ENCODE peak calls at places on chromosomes 11 and 22, in six cellular contexts. C is DND-41, L is IMR-90, D is SK-N-SH, V is endothelial cell of umbilical vein, I is small intestine. J is an unnamed sample.
A peak's percentile ranks its signal among the peaks of the same experiment; 100 is the strongest.

GRCh38 chr11:69382131-69383128 is 88.5 kb downstream of the MYEOV start:
- DNase-seq in C (no peak), I (peak; percentile 47), L (no peak), D (peak; percentile 6), V (no peak), J (no peak)

GRCh38 chr11:69986421-69987229 is 91.5 kb upstream of the ANO1 start:
- DNase-seq in I (no peak), L (no peak), C (no peak), V (no peak), D (no peak), J (no peak)

GRCh38 chr11:60782393-60783140 is 2.6 kb upstream of the MS4A10 start:
- DNase-seq in D (no peak), I (no peak), C (no peak), L (no peak), V (no peak), J (no peak)

GRCh38 chr11:34495724-34496377 is 17.7 kb downstream of the ELF5 start:
- DNase-seq in V (no peak), C (no peak), L (no peak), I (no peak), D (no peak), J (peak; percentile 80)

GRCh38 chr11:45754261-45754709 is 50.7 kb upstream of the SLC35C1 start:
- DNase-seq in D (peak; percentile 39), L (peak; percentile 2), V (no peak), I (no peak), C (no peak), J (peak; percentile 31)

GRCh38 chr22:24118689-24119384 is 62.5 kb upstream of the SUSD2 start:
- DNase-seq in I (no peak), L (no peak), V (no peak), D (no peak), C (no peak), J (no peak)

GRCh38 chr11:92978226-92979111 is 9.0 kb downstream of the MTNR1B start:
- DNase-seq in L (peak; percentile 44), V (no peak), C (no peak), I (no peak), D (peak; percentile 78), J (no peak)

GRCh38 chr11:61004841-61005240 is 33.4 kb downstream of the CD6 start:
- DNase-seq in I (peak; percentile 29), D (no peak), C (peak; percentile 50), V (no peak), L (no peak), J (no peak)

GRCh38 chr11:11636671-11637070 is 14.9 kb upstream of the GALNT18 start:
- DNase-seq in I (no peak), D (no peak), V (no peak), L (no peak), C (no peak), J (no peak)

GRCh38 chr11:2303627-2304155 is 1.9 kb downstream of the TSPAN32 start:
- DNase-seq in C (no peak), L (no peak), V (no peak), D (peak; percentile 74), I (peak; percentile 29), J (no peak)

GRCh38 chr11:86574493-86575207 is 97.8 kb downstream of the ME3 start:
- DNase-seq in V (peak; percentile 71), I (no peak), C (no peak), L (no peak), D (no peak), J (no peak)

GRCh38 chr11:124069429-124070401 is 28.6 kb upstream of the OR10G7 start:
- DNase-seq in I (peak; percentile 59), D (peak; percentile 50), L (peak; percentile 50), C (peak; percentile 62), V (peak; percentile 72), J (peak; percentile 44)

DNA sequence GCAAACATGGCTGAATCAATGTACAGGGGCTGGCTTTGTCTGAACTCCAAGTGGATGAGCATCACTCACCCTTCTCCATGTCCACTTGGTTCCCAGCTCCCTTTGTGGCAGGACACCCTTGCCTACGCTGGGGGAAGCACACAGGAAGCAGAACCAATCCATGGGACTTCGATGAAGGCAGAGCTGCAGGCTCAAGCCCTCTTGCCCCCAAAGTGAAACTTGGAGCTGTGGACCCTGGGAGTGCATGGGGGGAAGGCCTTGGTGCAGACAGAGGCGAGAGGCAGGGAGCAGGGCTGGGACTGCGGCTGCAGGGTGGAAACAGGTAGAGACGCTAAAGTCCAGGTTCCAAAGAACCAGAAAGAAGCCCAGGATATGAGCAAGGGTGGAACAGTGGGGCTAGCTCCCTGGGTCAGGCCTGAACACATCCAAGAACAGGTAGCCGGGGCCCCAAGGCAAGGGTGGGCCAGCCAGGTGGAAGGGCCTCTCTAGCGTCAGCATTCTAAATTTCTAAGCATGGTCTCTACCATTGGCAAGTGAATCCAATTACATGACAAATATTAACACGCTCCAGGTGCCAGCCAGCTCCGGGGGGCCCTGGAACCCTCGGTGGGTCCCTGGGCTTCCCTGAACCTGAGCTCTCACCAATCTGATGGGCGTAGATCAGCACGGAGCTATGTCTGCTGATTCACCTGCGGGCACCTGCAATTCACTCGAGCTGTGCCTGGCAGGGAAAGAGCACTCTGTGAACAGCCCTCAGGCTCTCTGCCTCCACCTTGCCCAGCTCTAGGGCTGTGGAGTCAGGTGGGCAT is 532.8 kb downstream of the BRD1 start:
- DNase-seq in V (no peak), D (no peak), L (no peak), C (no peak), I (no peak), J (no peak)
- H3K9me3 ChIP-seq in V (peaks cover 5% of the 10 kb centered on the region), D (no peaks in the 10 kb centered on the region), L (peaks cover 76% of the 10 kb centered on the region), C (peaks cover 2% of the 10 kb centered on the region), I (no peaks in the 10 kb centered on the region), J (peaks cover 14% of the 10 kb centered on the region)

GRCh38 chr22:25928038-25928437 is 186.1 kb downstream of the MYO18B start:
- DNase-seq in V (no peak), I (no peak), C (no peak), L (no peak), D (no peak), J (no peak)
- H3K27ac ChIP-seq in V (no peak overlapping the region), I (no peak overlapping the region), C (no peak overlapping the region), L (no peak overlapping the region), D (no peak overlapping the region), J (no peak overlapping the region)

GRCh38 chr22:47391169-47392053 is 629.0 kb downstream of the TBC1D22A start:
- DNase-seq in I (no peak), V (no peak), D (no peak), C (no peak), L (no peak), J (no peak)

GRCh38 chr22:47392054-47392347 is 629.6 kb downstream of the TBC1D22A start:
- DNase-seq in V (no peak), D (no peak), C (no peak), L (no peak), I (no peak), J (no peak)

GRCh38 chr22:47394504-47395440 is 632.3 kb downstream of the TBC1D22A start:
- DNase-seq in I (no peak), D (no peak), C (no peak), V (no peak), L (no peak), J (no peak)

GRCh38 chr22:47393191-47393590 is 630.7 kb downstream of the TBC1D22A start:
- DNase-seq in I (no peak), D (no peak), L (no peak), C (no peak), V (no peak), J (no peak)

GRCh38 chr22:47392729-47393128 is 630.3 kb downstream of the TBC1D22A start:
- DNase-seq in C (no peak), L (no peak), I (no peak), V (no peak), D (no peak), J (no peak)
- H3K9me3 ChIP-seq in C (no peaks in the 10 kb centered on the region), L (peaks cover 25% of the 10 kb centered on the region), I (no peaks in the 10 kb centered on the region), V (no peaks in the 10 kb centered on the region), D (no peaks in the 10 kb centered on the region), J (no peaks in the 10 kb centered on the region)

DNA sequence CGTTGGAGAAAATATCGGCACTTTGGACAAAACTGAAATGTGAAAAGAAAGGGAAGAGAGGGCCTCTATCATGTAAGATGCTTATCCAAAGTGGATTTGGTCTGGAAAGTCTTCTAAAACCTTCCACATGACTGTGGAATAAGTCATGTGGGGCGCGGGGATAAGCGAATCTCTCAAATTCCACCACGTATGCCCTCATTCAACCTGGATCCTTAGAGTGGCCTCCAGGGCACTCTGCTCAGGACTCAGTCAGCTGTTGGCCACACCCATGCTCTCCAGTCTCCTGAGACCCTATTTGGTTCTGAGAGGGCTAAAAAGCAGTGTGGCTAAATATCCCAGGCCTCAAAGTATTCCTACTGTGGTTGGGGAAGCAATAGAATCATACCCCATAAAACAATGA is 2.0 kb upstream of the TIMP3 start:
- DNase-seq in D (no peak), V (no peak), L (no peak), I (no peak), C (no peak), J (no peak)
- H3K27ac ChIP-seq in D (no peak overlapping the region), V (no peak overlapping the region), L (no peak overlapping the region), I (no peak overlapping the region), C (no peak overlapping the region), J (no peak overlapping the region)

GRCh38 chr11:71063129-71063528 is 189.2 kb downstream of the SHANK2 start:
- DNase-seq in L (no peak), D (no peak), I (no peak), C (no peak), V (no peak), J (no peak)
- H3K9me3 ChIP-seq in L (no peaks in the 10 kb centered on the region), D (no peaks in the 10 kb centered on the region), I (no peaks in the 10 kb centered on the region), C (no peaks in the 10 kb centered on the region), V (peaks cover 11% of the 10 kb centered on the region), J (no peaks in the 10 kb centered on the region)

DNA sequence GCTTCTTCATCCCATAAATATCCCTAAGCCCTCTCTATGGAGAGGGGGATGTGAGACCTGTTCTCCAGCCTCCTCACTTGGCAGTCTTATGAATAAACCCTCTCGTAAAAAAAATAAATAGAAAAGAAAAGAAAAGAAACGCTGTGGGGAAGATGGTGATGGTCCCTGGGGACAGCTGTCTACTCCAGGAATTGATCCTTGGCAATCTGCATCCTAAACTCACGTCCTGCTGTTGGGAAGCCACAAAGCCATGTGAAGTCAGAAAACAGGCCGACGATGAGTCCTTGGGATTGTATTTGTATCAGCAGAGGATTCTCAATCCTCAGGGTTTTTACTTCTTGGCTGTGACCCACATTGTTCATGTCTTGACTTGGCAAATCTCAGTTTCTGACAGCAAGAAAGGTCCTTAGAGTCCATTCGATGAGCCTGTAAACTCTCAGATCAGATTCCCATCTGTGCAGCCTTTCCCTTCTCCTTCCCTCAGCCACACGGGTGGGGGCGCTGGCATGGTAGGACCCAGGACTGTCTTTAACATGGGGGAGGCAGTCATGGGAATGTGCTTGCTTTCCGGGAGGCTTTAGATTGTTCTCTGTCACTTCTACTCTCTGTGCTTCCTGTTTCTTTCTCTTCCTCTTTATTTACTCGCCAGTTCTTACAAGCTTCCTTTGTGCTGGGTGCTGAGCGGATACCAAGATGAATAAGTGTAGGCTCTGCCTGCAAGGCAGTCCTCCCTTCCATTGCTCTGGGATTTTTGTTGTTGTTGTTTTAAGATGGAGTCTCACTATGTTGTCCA is 24.9 kb downstream of the TCP11L1 start:
- DNase-seq in D (no peak), I (no peak), V (no peak), C (no peak), L (no peak), J (no peak)
- H3K27ac ChIP-seq in D (no peak overlapping the region), I (peak overlapping the region; percentile 17), V (no peak overlapping the region), C (no peak overlapping the region), L (no peak overlapping the region), J (peak overlapping the region; percentile 60)

J was measured in lung.